ENCODE peak calls at places on chromosomes 4 and X, in eight cellular contexts. One of them, this sample, is unnamed.

GRCh38 chr4:85512446-85513205 is 37.7 kb downstream of the ARHGAP24 start:
- DNase-seq in AG09309: no peak
- DNase-seq in IMR-90: no peak
- DNase-seq in PC-9: no peak
- DNase-seq in tibial nerve: no peak
- DNase-seq in foreskin fibroblast: peak
- DNase-seq in astrocyte of the spinal cord: no peak
- DNase-seq in AG04450: no peak
- DNase-seq in this sample: no peak

GRCh38 chr4:189792819-189793618 is 147.7 kb upstream of the FRG1 start:
- DNase-seq in AG04450: peak
- DNase-seq in foreskin fibroblast: peak
- DNase-seq in tibial nerve: peak
- DNase-seq in astrocyte of the spinal cord: peak
- DNase-seq in AG09309: peak
- DNase-seq in IMR-90: peak
- DNase-seq in PC-9: peak
- DNase-seq in this sample: no peak

GRCh38 chr4:154348657-154349056 is 142.9 kb downstream of the DCHS2 start:
- DNase-seq in AG09309: no peak
- DNase-seq in foreskin fibroblast: no peak
- DNase-seq in PC-9: no peak
- DNase-seq in IMR-90: no peak
- DNase-seq in tibial nerve: no peak
- DNase-seq in AG04450: no peak
- DNase-seq in astrocyte of the spinal cord: no peak
- DNase-seq in this sample: no peak

GRCh38 chr4:177453116-177453515 is 10.9 kb upstream of the AGA start:
- DNase-seq in IMR-90: no peak
- DNase-seq in astrocyte of the spinal cord: no peak
- DNase-seq in PC-9: no peak
- DNase-seq in AG09309: no peak
- DNase-seq in tibial nerve: no peak
- DNase-seq in AG04450: no peak
- DNase-seq in foreskin fibroblast: no peak
- DNase-seq in this sample: no peak

GRCh38 chr4:97142405-97142804 is 1000.9 kb downstream of the STPG2 start:
- DNase-seq in IMR-90: no peak
- DNase-seq in AG04450: no peak
- DNase-seq in AG09309: no peak
- DNase-seq in PC-9: no peak
- DNase-seq in tibial nerve: no peak
- DNase-seq in foreskin fibroblast: no peak
- DNase-seq in astrocyte of the spinal cord: no peak
- DNase-seq in this sample: no peak

GRCh38 chrX:130772313-130773140 is 130.5 kb downstream of the ENOX2 start:
- DNase-seq in IMR-90: peak
- DNase-seq in PC-9: peak
- DNase-seq in AG04450: peak
- DNase-seq in foreskin fibroblast: peak
- DNase-seq in tibial nerve: no peak
- DNase-seq in AG09309: peak
- DNase-seq in astrocyte of the spinal cord: peak
- DNase-seq in this sample: no peak

GRCh38 chr4:14871676-14872430 is 130.4 kb upstream of the CPEB2 start:
- DNase-seq in foreskin fibroblast: peak
- DNase-seq in AG04450: no peak
- DNase-seq in IMR-90: no peak
- DNase-seq in astrocyte of the spinal cord: no peak
- DNase-seq in PC-9: peak
- DNase-seq in tibial nerve: no peak
- DNase-seq in AG09309: no peak
- DNase-seq in this sample: no peak

GRCh38 chrX:119954374-119954773 is 10.8 kb upstream of the NKAP start:
- DNase-seq in astrocyte of the spinal cord: no peak
- DNase-seq in PC-9: no peak
- DNase-seq in AG04450: no peak
- DNase-seq in IMR-90: no peak
- DNase-seq in foreskin fibroblast: no peak
- DNase-seq in AG09309: no peak
- DNase-seq in tibial nerve: no peak
- DNase-seq in this sample: no peak

GRCh38 chr4:80016506-80016905 is 56.5 kb downstream of the ANTXR2 start:
- DNase-seq in AG04450: no peak
- DNase-seq in PC-9: no peak
- DNase-seq in AG09309: no peak
- DNase-seq in astrocyte of the spinal cord: peak
- DNase-seq in IMR-90: peak
- DNase-seq in foreskin fibroblast: peak
- DNase-seq in tibial nerve: no peak
- DNase-seq in this sample: no peak

GRCh38 chr4:47071863-47072441 is 40.6 kb downstream of the GABRB1 start:
- DNase-seq in AG09309: no peak
- DNase-seq in astrocyte of the spinal cord: peak
- DNase-seq in AG04450: peak
- DNase-seq in PC-9: no peak
- DNase-seq in IMR-90: peak
- DNase-seq in foreskin fibroblast: peak
- DNase-seq in tibial nerve: no peak
- DNase-seq in this sample: no peak

GRCh38 chrX:109475174-109475891 is 6.6 kb downstream of the GUCY2F start:
- DNase-seq in foreskin fibroblast: peak
- DNase-seq in AG04450: peak
- DNase-seq in IMR-90: peak
- DNase-seq in tibial nerve: no peak
- DNase-seq in AG09309: no peak
- DNase-seq in PC-9: no peak
- DNase-seq in astrocyte of the spinal cord: peak
- DNase-seq in this sample: no peak

GRCh38 chr4:6372649-6373525 is 99.5 kb downstream of the PPP2R2C start:
- DNase-seq in PC-9: peak
- DNase-seq in AG04450: no peak
- DNase-seq in AG09309: no peak
- DNase-seq in tibial nerve: no peak
- DNase-seq in IMR-90: peak
- DNase-seq in astrocyte of the spinal cord: no peak
- DNase-seq in foreskin fibroblast: peak
- DNase-seq in this sample: peak

GRCh38 chr4:109298279-109299010 is 4.0 kb downstream of the COL25A1 start:
- DNase-seq in AG09309: no peak
- DNase-seq in IMR-90: no peak
- DNase-seq in PC-9: no peak
- DNase-seq in AG04450: no peak
- DNase-seq in astrocyte of the spinal cord: peak
- DNase-seq in foreskin fibroblast: peak
- DNase-seq in tibial nerve: no peak
- DNase-seq in this sample: no peak

GRCh38 chrX:153450114-153450948 is 4.5 kb upstream of the TREX2 start:
- DNase-seq in tibial nerve: no peak
- DNase-seq in astrocyte of the spinal cord: no peak
- DNase-seq in AG09309: no peak
- DNase-seq in PC-9: no peak
- DNase-seq in foreskin fibroblast: no peak
- DNase-seq in AG04450: no peak
- DNase-seq in IMR-90: no peak
- DNase-seq in this sample: no peak

GRCh38 chrX:21940356-21940829 is at the start of gene SMS:
- DNase-seq in IMR-90: peak
- DNase-seq in AG09309: no peak
- DNase-seq in astrocyte of the spinal cord: peak
- DNase-seq in tibial nerve: peak
- DNase-seq in foreskin fibroblast: peak
- DNase-seq in AG04450: peak
- DNase-seq in PC-9: peak
- DNase-seq in this sample: peak

GRCh38 chr4:36024901-36025610 is 219.3 kb downstream of the ARAP2 start:
- DNase-seq in foreskin fibroblast: no peak
- DNase-seq in PC-9: peak
- DNase-seq in AG04450: no peak
- DNase-seq in astrocyte of the spinal cord: no peak
- DNase-seq in IMR-90: no peak
- DNase-seq in tibial nerve: no peak
- DNase-seq in AG09309: no peak
- DNase-seq in this sample: no peak

GRCh38 chr4:143642611-143643010 is 57.9 kb downstream of the FREM3 start:
- DNase-seq in AG09309: no peak
- DNase-seq in AG04450: no peak
- DNase-seq in PC-9: no peak
- DNase-seq in astrocyte of the spinal cord: no peak
- DNase-seq in tibial nerve: no peak
- DNase-seq in foreskin fibroblast: no peak
- DNase-seq in IMR-90: no peak
- DNase-seq in this sample: no peak

GRCh38 chr4:53571936-53572580 is 19.2 kb downstream of the LNX1 start:
- DNase-seq in astrocyte of the spinal cord: no peak
- DNase-seq in AG04450: no peak
- DNase-seq in IMR-90: no peak
- DNase-seq in foreskin fibroblast: no peak
- DNase-seq in PC-9: no peak
- DNase-seq in AG09309: no peak
- DNase-seq in tibial nerve: no peak
- DNase-seq in this sample: no peak

GRCh38 chr4:47664051-47664826 is 173.6 kb downstream of the CORIN start:
- DNase-seq in foreskin fibroblast: no peak
- DNase-seq in IMR-90: no peak
- DNase-seq in AG09309: no peak
- DNase-seq in PC-9: no peak
- DNase-seq in AG04450: no peak
- DNase-seq in astrocyte of the spinal cord: no peak
- DNase-seq in tibial nerve: no peak
- DNase-seq in this sample: no peak

GRCh38 chrX:154348114-154348531 is 26.3 kb downstream of the FLNA start:
- DNase-seq in AG09309: no peak
- DNase-seq in foreskin fibroblast: peak
- DNase-seq in AG04450: no peak
- DNase-seq in PC-9: no peak
- DNase-seq in tibial nerve: no peak
- DNase-seq in astrocyte of the spinal cord: no peak
- DNase-seq in IMR-90: no peak
- DNase-seq in this sample: no peak

GRCh38 chr4:151359576-151359975 is 34.2 kb upstream of the SH3D19 start:
- DNase-seq in tibial nerve: no peak
- DNase-seq in astrocyte of the spinal cord: no peak
- DNase-seq in PC-9: no peak
- DNase-seq in IMR-90: no peak
- DNase-seq in foreskin fibroblast: peak
- DNase-seq in AG09309: no peak
- DNase-seq in AG04450: no peak
- DNase-seq in this sample: no peak

GRCh38 chrX:54452920-54453319 is 12.7 kb downstream of the TSR2 start:
- DNase-seq in tibial nerve: no peak
- DNase-seq in IMR-90: peak
- DNase-seq in AG04450: no peak
- DNase-seq in astrocyte of the spinal cord: peak
- DNase-seq in PC-9: no peak
- DNase-seq in AG09309: no peak
- DNase-seq in foreskin fibroblast: peak
- DNase-seq in this sample: no peak

DNA sequence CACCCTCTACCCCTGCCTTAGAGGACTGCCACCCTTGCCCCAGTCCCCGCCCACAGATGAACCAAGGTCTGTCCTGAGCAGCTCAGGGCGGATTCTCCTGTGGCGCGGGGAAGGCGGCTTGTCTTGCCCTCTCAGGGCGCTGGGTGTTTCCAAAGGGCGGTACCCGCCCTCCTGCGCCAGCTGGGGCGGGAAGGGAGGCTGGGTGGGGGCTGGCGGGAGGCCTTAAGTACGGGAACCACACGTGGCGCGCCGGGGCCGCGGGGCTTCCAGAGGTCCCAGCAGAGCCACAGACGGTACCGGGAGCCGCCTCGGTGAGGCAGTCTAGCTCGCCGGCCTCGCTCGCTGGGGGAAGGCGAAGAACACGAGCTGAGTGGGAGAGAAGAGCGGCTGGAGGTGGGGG is 361.1 kb downstream of the MID1IP1 start:
- DNase-seq in tibial nerve: no peak
- DNase-seq in foreskin fibroblast: no peak
- DNase-seq in PC-9: no peak
- DNase-seq in AG04450: no peak
- DNase-seq in IMR-90: no peak
- DNase-seq in astrocyte of the spinal cord: no peak
- DNase-seq in AG09309: no peak
- DNase-seq in this sample: no peak
- TF ChIP-seq CTCF in tibial nerve: no peak
- TF ChIP-seq CTCF in foreskin fibroblast: no peak
- TF ChIP-seq CTCF in PC-9: no peak
- TF ChIP-seq CTCF in AG04450: no peak
- TF ChIP-seq CTCF in IMR-90: no peak
- TF ChIP-seq CTCF in astrocyte of the spinal cord: no peak
- TF ChIP-seq CTCF in AG09309: no peak
- TF ChIP-seq CTCF in this sample: no peak

GRCh38 chrX:103918050-103918449 is 44.4 kb upstream of the TMSB15B start:
- DNase-seq in astrocyte of the spinal cord: peak
- DNase-seq in foreskin fibroblast: peak
- DNase-seq in AG04450: no peak
- DNase-seq in IMR-90: peak
- DNase-seq in AG09309: no peak
- DNase-seq in tibial nerve: peak
- DNase-seq in PC-9: no peak
- DNase-seq in this sample: no peak

GRCh38 chrX:103918584-103919335 is 43.7 kb upstream of the TMSB15B start:
- DNase-seq in foreskin fibroblast: peak
- DNase-seq in AG04450: no peak
- DNase-seq in AG09309: no peak
- DNase-seq in PC-9: no peak
- DNase-seq in tibial nerve: peak
- DNase-seq in astrocyte of the spinal cord: peak
- DNase-seq in IMR-90: peak
- DNase-seq in this sample: no peak

GRCh38 chrX:103913356-103914020 is 48.9 kb upstream of the TMSB15B start:
- DNase-seq in AG09309: no peak
- DNase-seq in foreskin fibroblast: peak
- DNase-seq in IMR-90: peak
- DNase-seq in astrocyte of the spinal cord: peak
- DNase-seq in AG04450: no peak
- DNase-seq in tibial nerve: no peak
- DNase-seq in PC-9: no peak
- DNase-seq in this sample: no peak

GRCh38 chrX:103919336-103919682 is 43.1 kb upstream of the TMSB15B start:
- DNase-seq in AG09309: no peak
- DNase-seq in AG04450: no peak
- DNase-seq in foreskin fibroblast: peak
- DNase-seq in PC-9: no peak
- DNase-seq in IMR-90: peak
- DNase-seq in tibial nerve: no peak
- DNase-seq in astrocyte of the spinal cord: peak
- DNase-seq in this sample: no peak
- TF ChIP-seq CTCF in AG09309: peak
- TF ChIP-seq CTCF in AG04450: peak
- TF ChIP-seq CTCF in foreskin fibroblast: peak
- TF ChIP-seq CTCF in PC-9: no peak
- TF ChIP-seq CTCF in IMR-90: peak
- TF ChIP-seq CTCF in tibial nerve: peak
- TF ChIP-seq CTCF in astrocyte of the spinal cord: peak
- TF ChIP-seq CTCF in this sample: no peak

GRCh38 chrX:23919706-23920320 is 12.0 kb downstream of the CXorf58 start:
- DNase-seq in PC-9: no peak
- DNase-seq in AG04450: no peak
- DNase-seq in AG09309: no peak
- DNase-seq in astrocyte of the spinal cord: no peak
- DNase-seq in foreskin fibroblast: no peak
- DNase-seq in IMR-90: no peak
- DNase-seq in tibial nerve: no peak
- DNase-seq in this sample: no peak
- TF ChIP-seq CTCF in PC-9: no peak
- TF ChIP-seq CTCF in AG04450: no peak
- TF ChIP-seq CTCF in AG09309: no peak
- TF ChIP-seq CTCF in astrocyte of the spinal cord: no peak
- TF ChIP-seq CTCF in foreskin fibroblast: no peak
- TF ChIP-seq CTCF in IMR-90: no peak
- TF ChIP-seq CTCF in tibial nerve: no peak
- TF ChIP-seq CTCF in this sample: peak

GRCh38 chrX:39012561-39013209 is 211.4 kb downstream of the MID1IP1 start:
- DNase-seq in AG04450: no peak
- DNase-seq in astrocyte of the spinal cord: no peak
- DNase-seq in AG09309: no peak
- DNase-seq in PC-9: no peak
- DNase-seq in tibial nerve: no peak
- DNase-seq in IMR-90: peak
- DNase-seq in foreskin fibroblast: peak
- DNase-seq in this sample: no peak
- TF ChIP-seq CTCF in AG04450: no peak
- TF ChIP-seq CTCF in astrocyte of the spinal cord: no peak
- TF ChIP-seq CTCF in AG09309: no peak
- TF ChIP-seq CTCF in PC-9: no peak
- TF ChIP-seq CTCF in tibial nerve: no peak
- TF ChIP-seq CTCF in IMR-90: no peak
- TF ChIP-seq CTCF in foreskin fibroblast: no peak
- TF ChIP-seq CTCF in this sample: no peak